ENCODE peak calls at places on chromosome 13, in nine cellular contexts. S, M, A, K, U, R, N, Y and D are unnamed samples. For H3K4me1, the result is how much of the 10 kb centered on the place peaks cover.

GRCh38 chr13:85266771-85267170 is 532.4 kb downstream of the SLITRK6 start:
- DNase-seq in S (peak), M (no peak), A (no peak), K (no peak), U (no peak), R (peak), N (peak), Y (no peak), D (no peak)

GRCh38 chr13:111424134-111424533 is 103.7 kb downstream of the TEX29 start:
- DNase-seq in S (no peak), M (no peak), A (no peak), K (no peak), U (no peak), R (no peak), N (no peak), Y (no peak), D (no peak)

GRCh38 chr13:97429681-97430081 is 4.3 kb upstream of the RAP2A start:
- DNase-seq in S (no peak), M (no peak), A (no peak), K (peak), U (no peak), R (no peak), N (no peak), Y (peak), D (no peak)

GRCh38 chr13:112716461-112716820 is 26.6 kb downstream of the ATP11A start:
- DNase-seq in S (no peak), M (no peak), A (no peak), K (no peak), U (no peak), R (no peak), N (no peak), Y (no peak), D (no peak)

GRCh38 chr13:105213512-105213911 is 1322.0 kb downstream of the EFNB2 start:
- DNase-seq in S (peak), M (no peak), A (no peak), K (peak), U (peak), R (peak), N (peak), Y (no peak), D (no peak)

GRCh38 chr13:98570929-98571372 is 6.0 kb downstream of the STK24 start:
- DNase-seq in S (no peak), M (peak), A (no peak), K (no peak), U (peak), R (no peak), N (no peak), Y (no peak), D (peak)

GRCh38 chr13:111659236-111659635 is 338.8 kb downstream of the TEX29 start:
- DNase-seq in S (peak), M (no peak), A (no peak), K (no peak), U (no peak), R (no peak), N (peak), Y (no peak), D (no peak)

GRCh38 chr13:55087085-55087484 is 2053.6 kb upstream of the PRR20A start:
- DNase-seq in S (peak), M (no peak), A (no peak), K (no peak), U (no peak), R (peak), N (no peak), Y (no peak), D (no peak)

GRCh38 chr13:60654405-60654804 is 257.4 kb downstream of the TDRD3 start:
- DNase-seq in S (no peak), M (peak), A (no peak), K (peak), U (no peak), R (peak), N (peak), Y (no peak), D (no peak)

GRCh38 chr13:94586371-94586770 is 9.6 kb downstream of the TGDS start:
- DNase-seq in S (no peak), M (no peak), A (no peak), K (no peak), U (no peak), R (no peak), N (no peak), Y (no peak), D (no peak)

GRCh38 chr13:27979765-27980279 is 8.7 kb downstream of the URAD start:
- DNase-seq in S (no peak), M (no peak), A (no peak), K (no peak), U (no peak), R (no peak), N (no peak), Y (no peak), D (no peak)

GRCh38 chr13:25170554-25171107 is 1.5 kb downstream of the AMER2 start:
- DNase-seq in S (no peak), M (no peak), A (no peak), K (no peak), U (no peak), R (peak), N (peak), Y (no peak), D (no peak)

GRCh38 chr13:44576396-44577235 is 486 bp upstream of the TSC22D1 start:
- DNase-seq in S (no peak), M (no peak), A (peak), K (no peak), U (no peak), R (no peak), N (peak), Y (no peak), D (no peak)

GRCh38 chr13:98992355-98992754 is 14.5 kb upstream of the DOCK9 start:
- DNase-seq in S (no peak), M (no peak), A (no peak), K (no peak), U (peak), R (no peak), N (no peak), Y (peak), D (no peak)

GRCh38 chr13:57666554-57666953 is 35.0 kb downstream of the PCDH17 start:
- DNase-seq in S (no peak), M (no peak), A (no peak), K (no peak), U (no peak), R (no peak), N (peak), Y (no peak), D (no peak)

GRCh38 chr13:73235385-73235784 is 176.6 kb downstream of the KLF5 start:
- DNase-seq in S (no peak), M (no peak), A (no peak), K (no peak), U (peak), R (no peak), N (no peak), Y (no peak), D (no peak)

GRCh38 chr13:86486582-86486981 is 687.4 kb upstream of the SLITRK6 start:
- DNase-seq in S (no peak), M (no peak), A (no peak), K (no peak), U (no peak), R (no peak), N (no peak), Y (no peak), D (no peak)

GRCh38 chr13:97359181-97360057 is 74.5 kb upstream of the RAP2A start:
- DNase-seq in S (peak), M (peak), A (peak), K (peak), U (peak), R (peak), N (peak), Y (peak), D (peak)

GRCh38 chr13:24192811-24193162 is 32.3 kb downstream of the SPATA13 start:
- DNase-seq in S (no peak), M (no peak), A (no peak), K (no peak), U (no peak), R (no peak), N (no peak), Y (no peak), D (no peak)

GRCh38 chr13:25111557-25111956 is 15.6 kb downstream of the PABPC3 start:
- DNase-seq in S (no peak), M (peak), A (no peak), K (no peak), U (peak), R (no peak), N (no peak), Y (peak), D (no peak)

GRCh38 chr13:106523566-106523965 is 11.9 kb downstream of the EFNB2 start:
- DNase-seq in S (no peak), M (no peak), A (no peak), K (peak), U (peak), R (no peak), N (no peak), Y (no peak), D (no peak)

GRCh38 chr13:89982406-89983085 is 1364.9 kb upstream of the MIR17HG start:
- DNase-seq in S (no peak), M (no peak), A (no peak), K (peak), U (no peak), R (no peak), N (no peak), Y (no peak), D (no peak)

GRCh38 chr13:27038323-27038722 is 133.3 kb downstream of the USP12 start:
- DNase-seq in S (no peak), M (peak), A (no peak), K (peak), U (peak), R (no peak), N (no peak), Y (peak), D (no peak)

GRCh38 chr13:113554333-113554700 is 30.2 kb upstream of the TFDP1 start:
- DNase-seq in S (no peak), M (no peak), A (no peak), K (no peak), U (no peak), R (no peak), N (no peak), Y (no peak), D (no peak)

GRCh38 chr13:23630349-23631093 is 60.3 kb downstream of the TNFRSF19 start:
- DNase-seq in S (no peak), M (no peak), A (no peak), K (no peak), U (no peak), R (no peak), N (peak), Y (no peak), D (no peak)

GRCh38 chr13:24802074-24802473 is 38.1 kb downstream of the RNF17 start:
- DNase-seq in S (no peak), M (no peak), A (no peak), K (peak), U (peak), R (no peak), N (no peak), Y (no peak), D (no peak)

DNA sequence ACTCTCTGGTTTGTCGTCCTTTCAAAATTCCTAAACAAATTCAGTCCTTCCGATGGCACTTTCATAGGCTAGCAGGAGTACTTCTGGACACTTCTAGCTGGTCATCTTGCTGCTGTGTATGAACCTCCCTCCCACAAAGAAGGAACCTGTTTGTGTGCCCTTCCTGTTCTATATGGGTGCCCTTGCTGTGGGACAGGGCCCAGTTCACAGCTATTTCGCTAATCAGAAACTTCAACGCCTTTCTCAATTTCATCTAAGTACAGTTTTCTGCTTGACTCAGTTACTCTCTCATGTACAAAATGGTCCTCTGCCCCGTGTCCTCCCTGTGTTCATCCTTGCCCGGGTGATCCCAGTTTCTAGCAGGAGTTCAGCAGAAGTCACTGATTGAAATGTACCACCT is 96.1 kb downstream of the STARD13 start:
- DNase-seq in S (no peak), M (no peak), A (no peak), K (no peak), U (no peak), R (no peak), N (no peak), Y (no peak), D (no peak)
- H3K4me1 ChIP-seq in S (under half), M (under half), A (under half), K (under half), U (under half), R (under half), N (under half), Y (under half), D (under half)

DNA sequence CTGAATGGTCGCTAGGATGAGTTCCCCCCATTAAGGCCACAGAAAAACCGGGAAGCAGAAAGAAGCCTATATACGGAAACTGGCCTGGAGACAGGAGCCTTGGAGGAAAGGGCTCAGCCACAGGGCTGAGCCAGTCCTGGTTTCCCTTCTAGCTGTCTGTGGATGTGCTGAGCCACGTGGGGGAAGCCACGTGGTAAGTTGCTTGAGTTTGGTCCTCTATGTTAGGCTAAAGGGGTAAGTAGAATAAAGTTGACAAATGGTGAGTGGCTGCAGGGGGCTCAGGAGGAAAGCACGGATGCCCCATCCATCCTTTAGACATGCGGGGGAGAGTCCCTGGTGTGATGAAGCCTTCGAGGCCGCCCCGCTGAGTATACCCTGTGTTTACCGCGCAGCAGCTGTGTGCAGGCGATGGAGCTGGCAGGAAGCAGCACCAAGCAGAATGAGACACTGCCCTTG is 52.5 kb upstream of the LATS2 start:
- DNase-seq in S (no peak), M (no peak), A (no peak), K (no peak), U (no peak), R (peak), N (no peak), Y (no peak), D (no peak)
- H3K4me2 ChIP-seq in S (no peak), M (no peak), A (no peak), K (no peak), U (no peak), R (no peak), N (no peak), Y (no peak), D (no peak)

GRCh38 chr13:39688699-39689405 is 33.4 kb downstream of the COG6 start:
- DNase-seq in S (no peak), M (no peak), A (no peak), K (no peak), U (no peak), R (no peak), N (no peak), Y (peak), D (no peak)
- H3K4me1 ChIP-seq in S (under half), M (under half), A (under half), K (under half), U (under half), R (under half), N (under half), Y (under half), D (under half)

GRCh38 chr13:40530961-40531360 is 135.5 kb downstream of the FOXO1 start:
- DNase-seq in S (no peak), M (no peak), A (no peak), K (no peak), U (no peak), R (no peak), N (no peak), Y (no peak), D (peak)
- H3K4me2 ChIP-seq in S (no peak), M (no peak), A (no peak), K (no peak), U (no peak), R (no peak), N (no peak), Y (no peak), D (peak)

DNA sequence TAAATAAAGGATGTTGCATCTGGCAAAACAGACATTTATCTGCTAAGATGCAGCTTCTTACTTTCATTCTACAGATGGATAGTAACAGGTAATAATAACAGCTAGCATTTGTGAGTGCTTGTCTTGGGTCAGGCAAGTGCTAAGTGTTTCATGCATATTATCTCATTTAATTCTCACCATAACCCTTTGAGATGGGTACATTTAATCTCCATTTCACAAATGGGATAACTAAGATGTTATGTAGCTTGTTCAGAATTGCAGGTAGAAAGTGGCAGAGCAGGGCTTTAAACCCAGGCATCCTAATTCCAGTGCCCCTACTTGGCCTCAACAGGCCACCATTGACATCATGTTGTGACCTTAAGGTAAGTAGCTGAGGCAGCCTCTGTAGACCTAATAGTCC is 69.8 kb downstream of the LMO7 start:
- DNase-seq in S (no peak), M (no peak), A (no peak), K (no peak), U (no peak), R (no peak), N (no peak), Y (no peak), D (no peak)
- H3K4me1 ChIP-seq in S (under half), M (under half), A (under half), K (under half), U (under half), R (under half), N (under half), Y (under half), D (under half)

GRCh38 chr13:46982856-46983582 is 86.2 kb upstream of the HTR2A start:
- DNase-seq in S (no peak), M (no peak), A (no peak), K (no peak), U (no peak), R (no peak), N (no peak), Y (no peak), D (peak)

GRCh38 chr13:46983881-46984280 is 87.0 kb upstream of the HTR2A start:
- DNase-seq in S (no peak), M (peak), A (no peak), K (peak), U (peak), R (no peak), N (no peak), Y (peak), D (peak)
- H3K4me2 ChIP-seq in S (no peak), M (peak), A (no peak), K (no peak), U (no peak), R (no peak), N (no peak), Y (no peak), D (peak)

GRCh38 chr13:74288361-74288911 is 154.2 kb upstream of the KLF12 start:
- DNase-seq in S (peak), M (no peak), A (peak), K (peak), U (peak), R (peak), N (peak), Y (no peak), D (peak)
- H3K4me1 ChIP-seq in S (under half), M (under half), A (under half), K (under half), U (under half), R (under half), N (under half), Y (under half), D (under half)